ENCODE peak calls at places on chromosomes 5 and 9, in ten cellular contexts. B is stimulated activated CD4-positive, alpha-beta T cell treated with anti-CD3 and anti-CD28 coated beads, Interleukin-1b, Interleukin-23, amount 100 ng/mL, for 1 hour; T is WTC11; K is HCT116; Z is HTR-8/SVneo; X is keratinocyte; O is naive thymus-derived CD8-positive, alpha-beta T cell; S is activated T-cell treated with anti-CD3 and anti-CD28 coated beads for 24 hours; I is HEK293T; U is NCI-H1417. M is an unnamed sample.

GRCh38 chr9:136901516-136902258 is 15.4 kb downstream of the TRAF2 start:
- DNase-seq in B (peak; percentile 61), T (no peak), K (peak; percentile 41), Z (peak; percentile 42), X (peak; percentile 72), O (peak; percentile 35), S (peak; percentile 72), I (no peak), U (no peak), M (no peak)

GRCh38 chr5:54895816-54896341 is 89.5 kb downstream of the ESM1 start:
- DNase-seq in B (no peak), T (peak; percentile 17), K (peak; percentile 39), Z (peak; percentile 66), X (no peak), O (no peak), S (no peak), I (peak; percentile 34), U (peak; percentile 72), M (peak; percentile 21)

GRCh38 chr5:38858839-38859238 is 13.0 kb downstream of the OSMR start:
- DNase-seq in B (no peak), T (no peak), K (no peak), Z (no peak), X (no peak), O (no peak), S (no peak), I (no peak), U (no peak), M (no peak)

GRCh38 chr9:35367451-35367850 is 122.5 kb upstream of the RUSC2 start:
- DNase-seq in B (no peak), T (no peak), K (no peak), Z (peak; percentile 5), X (peak; percentile 52), O (no peak), S (no peak), I (no peak), U (peak; percentile 0), M (no peak)

GRCh38 chr9:89890326-89890980 is 285.6 kb downstream of the GADD45G start:
- DNase-seq in B (no peak), T (no peak), K (no peak), Z (no peak), X (no peak), O (no peak), S (no peak), I (no peak), U (no peak), M (no peak)

GRCh38 chr9:110399983-110400382 is 62.3 kb upstream of the TXNDC8 start:
- DNase-seq in B (no peak), T (no peak), K (no peak), Z (no peak), X (no peak), O (no peak), S (no peak), I (no peak), U (no peak), M (no peak)

GRCh38 chr9:116899337-116900006 is 212.4 kb downstream of the TRIM32 start:
- DNase-seq in B (no peak), T (no peak), K (no peak), Z (no peak), X (no peak), O (no peak), S (no peak), I (no peak), U (no peak), M (no peak)

GRCh38 chr5:172800088-172800551 is 29.1 kb upstream of the DUSP1 start:
- DNase-seq in B (no peak), T (no peak), K (no peak), Z (no peak), X (no peak), O (no peak), S (no peak), I (no peak), U (no peak), M (no peak)

GRCh38 chr5:56717253-56717987 is 97.9 kb upstream of the MAP3K1 start:
- DNase-seq in B (no peak), T (no peak), K (no peak), Z (no peak), X (peak; percentile 28), O (no peak), S (no peak), I (no peak), U (no peak), M (no peak)

GRCh38 chr9:124502711-124503702 is 4.2 kb downstream of the NR5A1 start:
- DNase-seq in B (no peak), T (no peak), K (no peak), Z (no peak), X (no peak), O (no peak), S (no peak), I (no peak), U (no peak), M (no peak)

GRCh38 chr5:149714877-149715502 is 15.1 kb upstream of the PPARGC1B start:
- DNase-seq in B (no peak), T (no peak), K (no peak), Z (no peak), X (no peak), O (no peak), S (no peak), I (no peak), U (no peak), M (no peak)

GRCh38 chr5:65243161-65243560 is 238.6 kb downstream of the ADAMTS6 start:
- DNase-seq in B (no peak), T (no peak), K (no peak), Z (no peak), X (no peak), O (no peak), S (no peak), I (no peak), U (peak; percentile 37), M (no peak)

GRCh38 chr5:124649548-124650501 is 96.6 kb downstream of the ZNF608 start:
- DNase-seq in B (peak; percentile 5), T (no peak), K (no peak), Z (peak; percentile 42), X (no peak), O (peak; percentile 93), S (peak; percentile 49), I (peak; percentile 64), U (peak; percentile 96), M (no peak)

GRCh38 chr5:142960309-142960696 is 190.1 kb downstream of the ARHGAP26 start:
- DNase-seq in B (no peak), T (no peak), K (peak; percentile 81), Z (peak; percentile 57), X (no peak), O (no peak), S (no peak), I (no peak), U (no peak), M (no peak)

GRCh38 chr5:180830253-180831138 is 27.9 kb upstream of the MGAT1 start:
- DNase-seq in B (peak; percentile 21), T (peak; percentile 63), K (no peak), Z (no peak), X (peak; percentile 4), O (peak; percentile 84), S (peak; percentile 53), I (no peak), U (peak; percentile 76), M (no peak)

GRCh38 chr5:88158056-88158455 is 110.6 kb downstream of the TMEM161B start:
- DNase-seq in B (no peak), T (no peak), K (no peak), Z (no peak), X (no peak), O (no peak), S (no peak), I (no peak), U (no peak), M (no peak)

GRCh38 chr9:112866662-112867274 is 23.9 kb downstream of the SLC46A2 start:
- DNase-seq in B (no peak), T (peak; percentile 63), K (peak; percentile 48), Z (peak; percentile 27), X (peak; percentile 54), O (no peak), S (no peak), I (no peak), U (no peak), M (no peak)

GRCh38 chr9:35464056-35465025 is 25.6 kb upstream of the RUSC2 start:
- DNase-seq in B (no peak), T (no peak), K (no peak), Z (no peak), X (no peak), O (no peak), S (no peak), I (no peak), U (no peak), M (no peak)

GRCh38 chr5:133247881-133248642 is 196.2 kb downstream of the HSPA4 start:
- DNase-seq in B (no peak), T (peak; percentile 77), K (peak; percentile 60), Z (peak; percentile 56), X (no peak), O (no peak), S (no peak), I (peak; percentile 32), U (peak; percentile 26), M (peak; percentile 2)

GRCh38 chr9:81191222-81191621 is 498.1 kb downstream of the TLE1 start:
- DNase-seq in B (no peak), T (no peak), K (no peak), Z (no peak), X (no peak), O (no peak), S (no peak), I (no peak), U (no peak), M (no peak)

M was measured in hypothalamus.